ENCODE peak calls at places on chromosomes 1 and 21, in eight cellular contexts. X, O, H, R, E, S, J and U are unnamed samples.

GRCh38 chr1:197171531-197171930 is 25.1 kb upstream of the ASPM start:
- DNase-seq in O (no peak), J (no peak), E (no peak), H (no peak), R (no peak), X (no peak), S (no peak), U (no peak)

GRCh38 chr1:55252942-55253589 is 37.9 kb upstream of the USP24 start:
- DNase-seq in H (no peak), S (no peak), E (no peak), J (no peak), O (no peak), X (no peak), R (no peak), U (no peak)

GRCh38 chr1:26145041-26145959 is 13.6 kb upstream of the FAM110D start:
- DNase-seq in H (no peak), X (peak), J (no peak), S (peak), E (peak), R (peak), O (peak), U (peak)

GRCh38 chr1:113784104-113784779 is 25.0 kb upstream of the PHTF1 start:
- DNase-seq in X (no peak), J (no peak), S (no peak), H (no peak), E (peak), O (no peak), R (no peak), U (no peak)

GRCh38 chr1:15680614-15681345 is 3.3 kb upstream of the PLEKHM2 start:
- DNase-seq in R (peak), S (peak), O (peak), E (no peak), H (no peak), J (peak), X (no peak), U (no peak)

GRCh38 chr1:212129781-212130180 is 94.2 kb downstream of the DTL start:
- DNase-seq in H (no peak), E (no peak), S (no peak), X (no peak), R (no peak), J (no peak), O (no peak), U (no peak)

GRCh38 chr1:228986093-228986904 is 251.0 kb downstream of the RHOU start:
- DNase-seq in S (no peak), O (no peak), J (no peak), R (no peak), E (peak), X (peak), H (no peak), U (peak)

GRCh38 chr1:233671286-233671685 is 57.4 kb downstream of the KCNK1 start:
- DNase-seq in X (no peak), R (no peak), J (no peak), H (no peak), E (no peak), S (no peak), O (no peak), U (no peak)

GRCh38 chr21:20272791-20273362 is 725.3 kb upstream of the NCAM2 start:
- DNase-seq in E (no peak), X (no peak), J (no peak), H (no peak), O (no peak), S (no peak), R (no peak), U (no peak)

GRCh38 chr1:109667452-109668122 is at the start of gene GSTM2:
- DNase-seq in X (peak), R (no peak), E (no peak), O (no peak), H (peak), J (no peak), S (peak), U (peak)

GRCh38 chr1:90919900-90920299 is 101.9 kb downstream of the ZNF644 start:
- DNase-seq in O (no peak), S (peak), X (no peak), R (no peak), H (no peak), E (no peak), J (no peak), U (no peak)

GRCh38 chr1:211677659-211678058 is 2.2 kb upstream of the NEK2 start:
- DNase-seq in S (no peak), J (no peak), X (no peak), O (no peak), H (no peak), R (no peak), E (peak), U (no peak)

GRCh38 chr1:62321438-62321837 is 2.2 kb upstream of the KANK4 start:
- DNase-seq in S (peak), O (peak), J (peak), E (no peak), H (no peak), R (peak), X (no peak), U (no peak)

GRCh38 chr1:186813420-186813819 is 15.3 kb upstream of the PLA2G4A start:
- DNase-seq in S (peak), R (no peak), X (no peak), E (no peak), O (no peak), H (no peak), J (no peak), U (no peak)

GRCh38 chr1:200558866-200559459 is 61.6 kb downstream of the KIF14 start:
- DNase-seq in E (peak), O (peak), J (peak), H (no peak), X (no peak), S (peak), R (peak), U (no peak)

GRCh38 chr1:109392037-109392787 is 5.5 kb downstream of the SORT1 start:
- DNase-seq in E (no peak), J (no peak), X (no peak), H (no peak), O (no peak), R (no peak), S (no peak), U (peak)

GRCh38 chr21:42254631-42255030 is 35.7 kb downstream of the ABCG1 start:
- DNase-seq in E (no peak), X (no peak), J (no peak), O (no peak), S (no peak), H (peak), R (no peak), U (peak)

GRCh38 chr1:59831529-59831928 is 16.8 kb downstream of the HOOK1 start:
- DNase-seq in J (no peak), X (no peak), O (no peak), H (no peak), R (no peak), S (no peak), E (no peak), U (no peak)

GRCh38 chr1:155085504-155086181 is 7.0 kb downstream of the EFNA3 start:
- DNase-seq in X (peak), J (no peak), O (no peak), E (peak), S (peak), R (no peak), H (peak), U (peak)

GRCh38 chr1:8398086-8398485 is 80.2 kb downstream of the SLC45A1 start:
- DNase-seq in H (no peak), J (no peak), R (no peak), S (no peak), O (no peak), X (no peak), E (peak), U (no peak)

GRCh38 chr1:8396912-8397406 is 79.0 kb downstream of the SLC45A1 start:
- DNase-seq in X (no peak), S (peak), E (no peak), R (peak), O (peak), H (no peak), J (peak), U (peak)

GRCh38 chr1:8398677-8399076 is 80.8 kb downstream of the SLC45A1 start:
- DNase-seq in X (no peak), O (no peak), R (no peak), E (no peak), S (peak), H (no peak), J (no peak), U (no peak)

GRCh38 chr1:8396083-8396911 is 78.4 kb downstream of the SLC45A1 start:
- DNase-seq in R (no peak), J (no peak), S (peak), H (no peak), X (no peak), O (no peak), E (no peak), U (no peak)

DNA sequence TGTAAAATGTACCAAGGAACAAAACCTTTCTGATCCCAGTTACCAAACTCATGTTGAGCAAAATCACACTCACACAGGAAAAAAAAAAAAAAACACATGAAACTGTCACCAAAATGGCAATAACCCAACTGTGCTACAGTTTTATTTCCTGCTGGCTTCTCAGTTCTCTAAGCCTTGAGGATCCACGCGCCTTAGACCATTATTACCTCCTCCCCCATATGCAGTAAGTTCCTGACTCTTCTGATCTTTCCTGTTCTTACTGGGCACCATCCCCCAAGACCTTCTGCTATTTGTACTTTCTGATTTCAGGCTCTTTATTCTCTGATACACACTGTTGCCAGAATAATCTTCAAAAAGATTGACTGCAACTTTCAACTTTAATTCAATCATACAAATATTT is 79.6 kb downstream of the SLC45A1 start:
- DNase-seq in R (no peak), S (no peak), O (no peak), J (no peak), H (no peak), X (no peak), E (peak), U (no peak)
- H3K4me3 ChIP-seq in R (no peak), S (no peak), O (no peak), J (no peak), H (no peak), X (no peak), E (no peak), U (peak)

DNA sequence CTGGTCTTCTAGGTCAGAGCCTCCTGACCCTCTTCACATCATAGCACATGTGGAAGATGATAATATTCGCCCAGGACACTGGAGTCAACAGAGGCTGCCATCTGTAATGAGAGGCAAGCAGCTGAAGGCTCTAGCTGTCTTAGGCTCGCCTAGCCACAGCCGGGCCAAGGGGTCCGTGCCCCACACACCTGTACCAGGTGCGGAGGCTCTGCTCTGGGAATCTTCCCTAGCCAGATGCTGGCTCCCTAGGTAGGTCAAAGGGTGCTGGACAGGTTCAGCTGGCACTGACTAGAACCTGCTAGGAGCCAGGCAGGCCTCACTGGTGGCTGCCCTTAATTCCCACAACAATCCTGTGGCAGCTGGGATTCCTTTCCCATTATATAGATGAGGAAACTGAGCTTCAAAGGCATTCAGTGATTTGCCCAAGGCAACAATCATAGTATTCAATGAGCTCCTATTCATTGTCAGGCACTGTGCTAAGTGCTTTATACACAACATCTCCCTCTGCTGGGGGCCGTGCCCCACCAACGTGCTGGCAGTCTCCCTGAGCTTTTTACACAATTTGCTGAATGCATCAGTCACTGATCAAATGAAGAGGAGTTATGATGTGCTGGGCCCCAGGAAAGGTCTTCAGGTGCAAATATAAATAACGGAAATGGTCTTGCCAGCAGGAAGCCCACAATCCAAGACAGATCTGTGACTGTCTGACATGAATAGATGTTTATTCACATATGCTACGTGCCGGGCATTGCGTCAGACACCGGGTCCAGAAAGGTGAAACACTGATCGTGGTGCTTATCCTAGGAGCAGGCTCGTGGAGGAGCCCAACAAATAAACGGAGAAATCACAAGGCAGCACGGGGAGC is 58.0 kb downstream of the DDX20 start:
- DNase-seq in R (no peak), J (no peak), O (no peak), X (no peak), S (no peak), H (no peak), E (no peak), U (no peak)
- TF ChIP-seq CTCF in R (no peak), J (peak), O (no peak), X (peak), S (no peak), H (no peak), E (no peak), U (no peak)

GRCh38 chr1:203272633-203273205 is 32.6 kb upstream of the BTG2 start:
- DNase-seq in J (no peak), E (no peak), X (no peak), H (no peak), O (no peak), S (no peak), R (no peak), U (no peak)
- H3K4me3 ChIP-seq in J (no peak), E (no peak), X (peak), H (no peak), O (no peak), S (no peak), R (no peak), U (peak)

GRCh38 chr1:50620680-50621329 is 197.6 kb upstream of the DMRTA2 start:
- DNase-seq in E (no peak), J (no peak), O (no peak), H (peak), X (no peak), S (peak), R (peak), U (no peak)
- TF ChIP-seq CTCF in E (no peak), J (peak), O (peak), H (peak), X (peak), S (peak), R (peak), U (peak)

GRCh38 chr1:230195199-230195598 is 128.2 kb downstream of the GALNT2 start:
- DNase-seq in R (no peak), X (no peak), S (no peak), J (no peak), H (no peak), E (no peak), O (no peak), U (no peak)
- H3K4me3 ChIP-seq in R (no peak), X (no peak), S (no peak), J (no peak), H (no peak), E (no peak), O (no peak), U (no peak)

GRCh38 chr1:246798107-246798506 is 73.9 kb downstream of the SCCPDH start:
- DNase-seq in J (no peak), O (no peak), H (no peak), E (no peak), R (no peak), S (no peak), X (no peak), U (no peak)
- TF ChIP-seq CTCF in J (no peak), O (no peak), H (no peak), E (no peak), R (no peak), S (no peak), X (no peak), U (no peak)

DNA sequence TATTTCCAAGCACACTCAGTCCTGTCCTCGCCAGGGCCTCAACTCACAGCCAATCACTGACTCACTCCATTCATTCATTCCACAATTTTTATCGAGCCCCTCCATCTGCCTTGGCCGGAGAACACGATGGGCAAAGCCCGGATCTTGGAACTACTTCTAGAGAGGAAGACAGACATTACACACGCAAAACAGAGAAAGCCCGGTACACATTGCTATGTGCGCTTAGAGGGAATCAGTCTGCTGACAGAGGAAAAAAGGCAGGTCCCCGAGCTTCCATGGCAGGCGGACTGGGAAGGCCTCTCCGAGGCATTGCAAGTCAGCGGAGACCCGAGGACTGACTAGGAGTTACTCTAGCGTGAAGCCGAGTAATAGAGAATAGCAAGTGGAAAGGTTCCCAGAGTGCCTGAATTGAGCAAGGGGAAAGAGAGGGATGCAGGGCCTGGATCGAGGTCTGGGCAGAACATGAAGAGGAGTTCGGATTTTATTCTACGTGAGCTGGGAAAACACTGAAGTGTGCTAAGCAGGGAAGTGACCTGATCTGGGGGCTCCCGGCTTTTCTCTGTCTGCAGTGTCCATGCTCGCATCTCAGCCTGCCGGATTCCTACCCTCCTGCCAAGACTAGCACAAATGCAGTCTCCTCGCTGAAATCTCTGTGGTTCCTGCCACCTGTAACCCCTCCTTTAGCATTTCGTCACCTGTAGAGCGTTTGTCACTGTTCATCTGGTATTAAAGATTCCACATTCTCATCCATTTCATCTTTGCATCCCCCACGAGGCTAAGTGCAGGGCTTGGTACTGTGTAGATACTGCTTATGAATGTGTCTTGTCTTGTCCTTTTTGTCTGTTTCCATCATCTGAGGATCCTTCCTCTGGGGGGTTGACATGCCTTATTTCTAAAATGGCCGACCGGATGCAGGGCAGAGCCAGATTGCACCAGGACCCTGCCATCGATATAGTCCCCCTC is 54.0 kb upstream of the DNAJC6 start:
- DNase-seq in H (no peak), E (no peak), S (peak), O (no peak), X (no peak), R (no peak), J (no peak), U (no peak)
- H3K4me3 ChIP-seq in H (no peak), E (peak), S (peak), O (peak), X (peak), R (peak), J (peak), U (peak)